ENCODE peak calls at places on chromosomes 5 and 9, in four cellular contexts. L, N, J and Y are unnamed samples.

GRCh38 chr9:79962836-79963235 is 391.1 kb downstream of the TLE4 start:
- DNase-seq in J (no peak), L (no peak), N (no peak), Y (no peak)

GRCh38 chr9:128683340-128684064 is 5.5 kb upstream of the SET start:
- DNase-seq in J (no peak), L (peak), N (peak), Y (peak)

GRCh38 chr5:119355636-119356383 is at the start of gene TNFAIP8:
- DNase-seq in N (peak), L (peak), J (peak), Y (peak)

GRCh38 chr5:56088967-56089829 is 94.4 kb upstream of the IL6ST start:
- DNase-seq in N (no peak), J (no peak), L (no peak), Y (no peak)

GRCh38 chr9:133155156-133155555 is 8.6 kb downstream of the GBGT1 start:
- DNase-seq in J (no peak), N (peak), L (peak), Y (no peak)

GRCh38 chr9:115353681-115354080 is 235.7 kb upstream of the TNC start:
- DNase-seq in J (no peak), N (no peak), L (no peak), Y (no peak)

GRCh38 chr5:14349029-14349428 is 205.9 kb downstream of the TRIO start:
- DNase-seq in L (no peak), N (no peak), J (no peak), Y (no peak)

GRCh38 chr9:130287736-130288135 is 22.2 kb downstream of the HMCN2 start:
- DNase-seq in N (no peak), L (peak), J (no peak), Y (no peak)

GRCh38 chr5:150000261-150000989 is at the start of the genes HMGXB3 and TIGD6:
- DNase-seq in J (peak), L (peak), N (peak), Y (peak)

GRCh38 chr9:4750021-4750673 is 9.1 kb upstream of the AK3 start:
- DNase-seq in N (no peak), L (no peak), J (no peak), Y (no peak)

GRCh38 chr9:134127616-134128015 is 8.3 kb upstream of the WDR5 start:
- DNase-seq in N (no peak), J (no peak), L (no peak), Y (no peak)

GRCh38 chr5:5711112-5711511 is 288.6 kb downstream of the ICE1 start:
- DNase-seq in L (no peak), N (no peak), J (no peak), Y (no peak)

GRCh38 chr9:2427016-2427891 is 194.3 kb upstream of the VLDLR start:
- DNase-seq in N (no peak), L (peak), J (no peak), Y (peak)

GRCh38 chr5:21049900-21050299 is 1061.9 kb upstream of the CDH18 start:
- DNase-seq in J (no peak), N (no peak), L (no peak), Y (no peak)

GRCh38 chr5:112921833-112922817 is at the start of gene REEP5:
- DNase-seq in N (peak), L (peak), J (peak), Y (peak)

GRCh38 chr5:149048806-149049205 is 14.1 kb downstream of the SH3TC2 start:
- DNase-seq in N (no peak), L (no peak), J (no peak), Y (no peak)

GRCh38 chr9:70581214-70581966 is 166.9 kb upstream of the KLF9 start:
- DNase-seq in N (no peak), L (no peak), J (no peak), Y (no peak)

GRCh38 chr9:95506692-95507455 is 9.9 kb downstream of the PTCH1 start:
- DNase-seq in N (peak), L (peak), J (no peak), Y (peak)

GRCh38 chr9:8447618-8448017 is 648.0 kb upstream of the DMAC1 start:
- DNase-seq in J (no peak), N (no peak), L (no peak), Y (no peak)

GRCh38 chr9:114372971-114373591 is 14.7 kb downstream of the AKNA start:
- DNase-seq in L (peak), J (peak), N (peak), Y (peak)

GRCh38 chr9:16561121-16561520 is 309.3 kb downstream of the BNC2 start:
- DNase-seq in N (no peak), L (no peak), J (no peak), Y (no peak)